ENCODE peak calls at places on chromosome 12, in nine cellular contexts. H is stomach, J is IMR-90, V is small intestine, R is tibial artery, U is WERI-Rb-1, Y is thoracic aorta, E is breast epithelium, Z is GM23248. L is an unnamed sample.

GRCh38 chr12:113980537-113981337 is 14.6 kb upstream of the RBM19 start:
- DNase-seq in Y (no peak), H (no peak), U (peak; percentile 35), R (no peak), E (no peak), V (peak; percentile 66), Z (peak; percentile 87), J (peak; percentile 74), L (no peak)

GRCh38 chr12:106123551-106123991 is 15.2 kb downstream of the NUAK1 start:
- DNase-seq in R (peak; percentile 89), J (no peak), Z (peak; percentile 58), E (no peak), H (no peak), V (peak; percentile 42), Y (no peak), U (no peak), L (no peak)

GRCh38 chr12:55719371-55719770 is 822 bp upstream of the RDH5 start:
- DNase-seq in E (no peak), U (no peak), J (no peak), R (no peak), Z (no peak), H (no peak), V (no peak), Y (no peak), L (no peak)

GRCh38 chr12:113070117-113070906 is 13.8 kb downstream of the DTX1 start:
- DNase-seq in R (no peak), V (no peak), Y (no peak), H (no peak), J (no peak), U (no peak), Z (no peak), E (no peak), L (no peak)

GRCh38 chr12:113072136-113072535 is 15.6 kb downstream of the DTX1 start:
- DNase-seq in V (no peak), H (no peak), Z (no peak), Y (no peak), E (no peak), J (no peak), R (no peak), U (no peak), L (no peak)

GRCh38 chr12:11763760-11764520 is 114.5 kb downstream of the ETV6 start:
- DNase-seq in R (no peak), Y (no peak), U (no peak), H (no peak), Z (peak; percentile 80), V (peak; percentile 57), J (peak; percentile 86), E (no peak), L (no peak)

GRCh38 chr12:21065845-21066244 is 65.1 kb upstream of the SLCO1B1 start:
- DNase-seq in H (no peak), Z (peak; percentile 2), J (no peak), E (no peak), V (no peak), U (peak; percentile 5), R (no peak), Y (no peak), L (no peak)

GRCh38 chr12:109523071-109523470 is 45.6 kb downstream of the UBE3B start:
- DNase-seq in H (no peak), V (no peak), U (no peak), J (no peak), R (no peak), Y (no peak), Z (no peak), E (no peak), L (peak; percentile 72)

GRCh38 chr12:69688496-69689427 is 10.3 kb downstream of the BEST3 start:
- DNase-seq in H (peak; percentile 31), V (peak; percentile 78), Z (peak; percentile 95), R (peak; percentile 76), J (peak; percentile 94), U (no peak), E (peak; percentile 68), Y (peak; percentile 53), L (peak; percentile 91)

GRCh38 chr12:2336409-2336829 is 283.6 kb downstream of the CACNA1C start:
- DNase-seq in H (no peak), R (peak; percentile 79), Y (peak; percentile 51), Z (peak; percentile 96), U (no peak), J (peak; percentile 97), E (no peak), V (no peak), L (no peak)

GRCh38 chr12:12676605-12677004 is 19.4 kb downstream of the GPR19 start:
- DNase-seq in V (no peak), J (no peak), Y (no peak), R (no peak), H (no peak), E (no peak), U (no peak), Z (no peak), L (no peak)

GRCh38 chr12:132488127-132489077 is 1.5 kb upstream of the FBRSL1 start:
- DNase-seq in V (peak; percentile 56), J (no peak), U (no peak), E (no peak), H (no peak), Y (no peak), Z (no peak), R (no peak), L (no peak)

GRCh38 chr12:132399092-132400010 is 70.0 kb upstream of the GALNT9 start:
- DNase-seq in U (peak; percentile 4), R (no peak), V (no peak), Z (no peak), Y (no peak), J (no peak), E (no peak), H (no peak), L (peak; percentile 24)

GRCh38 chr12:66514581-66514980 is 164.3 kb downstream of the GRIP1 start:
- DNase-seq in H (no peak), J (no peak), Y (no peak), V (no peak), R (no peak), Z (peak; percentile 62), E (no peak), U (no peak), L (no peak)

GRCh38 chr12:132222096-132222807 is 78.0 kb downstream of the NOC4L start:
- DNase-seq in R (peak; percentile 50), V (peak; percentile 4), J (peak; percentile 2), U (no peak), Y (no peak), H (no peak), E (no peak), Z (peak; percentile 56), L (no peak)

GRCh38 chr12:79358716-79359341 is 331.9 kb downstream of the PAWR start:
- DNase-seq in J (no peak), E (no peak), Z (no peak), V (no peak), R (no peak), Y (no peak), U (no peak), H (no peak), L (no peak)

GRCh38 chr12:77032406-77032805 is 33.0 kb downstream of the E2F7 start:
- DNase-seq in R (no peak), H (no peak), Y (no peak), E (no peak), U (no peak), J (peak; percentile 54), V (no peak), Z (peak; percentile 79), L (no peak)

GRCh38 chr12:65074932-65075331 is 46.2 kb downstream of the WIF1 start:
- DNase-seq in H (no peak), R (no peak), E (no peak), U (no peak), Z (no peak), Y (no peak), V (peak; percentile 7), J (no peak), L (no peak)

GRCh38 chr12:52162971-52163370 is 28.8 kb downstream of the KRT80 start:
- DNase-seq in H (no peak), Z (no peak), U (no peak), E (no peak), R (no peak), V (no peak), J (no peak), Y (no peak), L (no peak)

GRCh38 chr12:114668151-114668891 is 15.7 kb downstream of the TBX3 start:
- DNase-seq in R (no peak), J (peak; percentile 84), U (peak; percentile 74), V (peak; percentile 97), Y (peak; percentile 19), Z (peak; percentile 96), H (peak; percentile 82), E (peak; percentile 94), L (peak; percentile 56)

DNA sequence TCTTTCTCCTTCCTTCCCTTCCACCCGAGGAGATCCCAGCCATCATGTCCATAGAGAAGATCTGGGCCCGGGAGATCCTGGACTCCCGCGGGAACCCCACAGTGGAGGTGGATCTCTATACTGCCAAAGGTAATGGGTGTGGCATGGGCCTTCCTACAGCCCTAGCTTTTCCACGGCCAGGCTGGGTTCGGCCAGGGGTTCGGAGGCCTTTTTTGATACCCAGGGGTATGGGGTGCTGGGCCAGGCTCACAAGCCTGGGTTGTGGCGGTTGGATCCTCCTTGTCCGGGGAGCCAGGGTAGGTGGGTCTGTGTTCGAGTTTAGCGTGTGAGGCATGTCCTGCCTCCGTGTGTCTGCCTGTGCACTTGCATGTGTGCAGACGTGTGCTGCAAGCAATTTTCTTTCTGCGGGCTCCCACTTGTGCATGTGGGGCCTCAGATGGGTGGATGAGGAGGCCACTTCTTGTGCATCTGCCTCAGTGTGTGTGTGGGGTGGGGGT is 1.5 kb downstream of the ENO2 start:
- DNase-seq in R (no peak), U (no peak), H (no peak), V (no peak), E (no peak), Z (no peak), Y (no peak), J (no peak), L (no peak)
- H3K27ac ChIP-seq in R (peak overlapping the region; percentile 97), U (peak overlapping the region; percentile 76), H (no peak overlapping the region), V (no peak overlapping the region), E (no peak overlapping the region), Z (no peak overlapping the region), Y (peak overlapping the region; percentile 94), J (no peak overlapping the region), L (no peak overlapping the region)

GRCh38 chr12:57010627-57011224 is 4.4 kb upstream of the ZBTB39 start:
- DNase-seq in Z (no peak), R (no peak), H (no peak), Y (no peak), V (no peak), U (peak; percentile 30), E (no peak), J (no peak), L (no peak)
- H3K27ac ChIP-seq in Z (no peak overlapping the region), R (no peak overlapping the region), H (no peak overlapping the region), Y (no peak overlapping the region), V (no peak overlapping the region), U (no peak overlapping the region), E (no peak overlapping the region), J (no peak overlapping the region), L (no peak overlapping the region)

GRCh38 chr12:129961856-129962255 is 58.0 kb upstream of the TMEM132D start:
- DNase-seq in R (no peak), Y (no peak), H (no peak), U (no peak), E (no peak), V (no peak), Z (no peak), J (no peak), L (no peak)
- H3K27ac ChIP-seq in R (no peak overlapping the region), Y (no peak overlapping the region), H (no peak overlapping the region), U (no peak overlapping the region), E (no peak overlapping the region), V (no peak overlapping the region), Z (no peak overlapping the region), J (no peak overlapping the region), L (no peak overlapping the region)

DNA sequence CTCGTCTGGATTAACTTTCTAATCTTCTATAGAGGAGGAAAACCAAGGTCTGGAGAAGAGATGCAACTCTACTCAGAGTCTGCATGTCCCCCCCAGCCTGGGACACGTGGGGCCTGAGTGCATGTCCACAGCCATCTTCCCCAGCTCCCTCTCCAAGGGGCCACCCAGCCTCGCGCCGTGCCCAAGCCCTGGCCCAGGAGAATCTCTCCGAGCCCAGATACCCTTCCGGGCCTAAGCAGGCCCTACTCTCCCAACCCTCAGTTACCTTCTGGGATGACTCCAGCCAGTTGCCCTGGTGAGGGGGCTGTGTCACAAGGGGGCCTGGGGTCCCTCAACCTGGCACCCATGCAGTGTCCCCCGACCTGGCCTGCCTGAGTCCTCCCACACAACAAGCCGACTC is 37.5 kb downstream of the NCKAP5L start:
- DNase-seq in U (no peak), E (no peak), J (no peak), Z (no peak), H (no peak), Y (no peak), R (no peak), V (no peak), L (no peak)
- H3K27ac ChIP-seq in U (no peak overlapping the region), E (no peak overlapping the region), J (no peak overlapping the region), Z (no peak overlapping the region), H (no peak overlapping the region), Y (no peak overlapping the region), R (no peak overlapping the region), V (no peak overlapping the region), L (no peak overlapping the region)

L was measured in dorsolateral prefrontal cortex.